ENCODE peak calls at places on chromosomes 6 and 20, in seven cellular contexts. V is GM12892, U is GDM1, D is dermis blood vessel endothelial cell, H is IMR-90, M is retina, L is adrenal gland. C is an unnamed sample.

GRCh38 chr6:148272084-148272483 is 70.6 kb upstream of the SASH1 start:
- DNase-seq in V (no peak), U (no peak), D (peak), H (peak), M (no peak), L (no peak), C (no peak)

GRCh38 chr20:54167909-54168872 is 5.6 kb downstream of the CYP24A1 start:
- DNase-seq in V (no peak), U (no peak), D (no peak), H (peak), M (no peak), L (no peak), C (no peak)

GRCh38 chr6:68760941-68761676 is 126.0 kb downstream of the ADGRB3 start:
- DNase-seq in V (no peak), U (no peak), D (no peak), H (no peak), M (no peak), L (no peak), C (no peak)

GRCh38 chr20:4563534-4563933 is 158.2 kb upstream of the PRND start:
- DNase-seq in V (no peak), U (no peak), D (peak), H (peak), M (no peak), L (peak), C (no peak)

GRCh38 chr6:65469650-65470049 is 237.4 kb downstream of the EYS start:
- DNase-seq in V (no peak), U (no peak), D (no peak), H (no peak), M (no peak), L (no peak), C (no peak)

GRCh38 chr6:131924881-131925474 is 26.2 kb downstream of the CCN2 start:
- DNase-seq in V (no peak), U (peak), D (peak), H (peak), M (peak), L (no peak), C (no peak)

GRCh38 chr6:89186762-89187161 is 30.4 kb downstream of the GABRR1 start:
- DNase-seq in V (no peak), U (no peak), D (no peak), H (no peak), M (no peak), L (no peak), C (no peak)

GRCh38 chr6:45554596-45554995 is 176.9 kb upstream of the SUPT3H start:
- DNase-seq in V (no peak), U (no peak), D (no peak), H (peak), M (no peak), L (no peak), C (no peak)

GRCh38 chr6:68211242-68211795 is 423.8 kb upstream of the ADGRB3 start:
- DNase-seq in V (no peak), U (no peak), D (no peak), H (no peak), M (no peak), L (no peak), C (no peak)

GRCh38 chr20:58907481-58908137 is 55.1 kb downstream of the GNAS start:
- DNase-seq in V (peak), U (peak), D (peak), H (peak), M (peak), L (peak), C (peak)

C was measured in upper lobe of left lung.